ENCODE peak calls at places on chromosome 18, in four cellular contexts. Q, N, V and J are unnamed samples.

GRCh38 chr18:32469190-32469611 is 1.5 kb downstream of the GAREM1 start:
- DNase-seq in V (peak), Q (peak), N (peak), J (peak)

GRCh38 chr18:51107082-51107481 is 77.1 kb downstream of the SMAD4 start:
- DNase-seq in V (no peak), Q (no peak), N (no peak), J (no peak)

GRCh38 chr18:13574355-13574754 is 152.0 kb downstream of the FAM210A start:
- DNase-seq in V (no peak), Q (no peak), N (no peak), J (no peak)

GRCh38 chr18:79687806-79688205 is 8.2 kb downstream of the CTDP1 start:
- DNase-seq in Q (peak), N (no peak), V (no peak), J (peak)

GRCh38 chr18:60667016-60667415 is 294.4 kb upstream of the MC4R start:
- DNase-seq in V (no peak), Q (no peak), N (no peak), J (no peak)

GRCh38 chr18:57088883-57089282 is 58.0 kb upstream of the BOD1L2 start:
- DNase-seq in N (no peak), V (peak), Q (no peak), J (no peak)

GRCh38 chr18:58608216-58608615 is 20.7 kb downstream of the ALPK2 start:
- DNase-seq in V (no peak), N (no peak), Q (no peak), J (no peak)

GRCh38 chr18:32958746-32959145 is 185.9 kb upstream of the KLHL14 start:
- DNase-seq in V (no peak), N (no peak), Q (no peak), J (no peak)

GRCh38 chr18:37270046-37270665 is 295.4 kb downstream of the CELF4 start:
- DNase-seq in Q (peak), V (peak), N (peak), J (peak)

GRCh38 chr18:59665057-59666007 is 31.9 kb downstream of the CCBE1 start:
- DNase-seq in V (no peak), N (no peak), Q (no peak), J (no peak)

GRCh38 chr18:4391859-4392258 is 63.2 kb downstream of the DLGAP1 start:
- DNase-seq in V (no peak), N (no peak), Q (no peak), J (no peak)

GRCh38 chr18:8478166-8478967 is 130.9 kb upstream of the RAB12 start:
- DNase-seq in Q (peak), V (peak), N (peak), J (peak)

GRCh38 chr18:32542221-32542798 is 71.6 kb upstream of the GAREM1 start:
- DNase-seq in V (no peak), Q (no peak), N (no peak), J (no peak)

GRCh38 chr18:57747809-57748680 is 55.1 kb downstream of the ATP8B1 start:
- DNase-seq in N (no peak), Q (no peak), V (no peak), J (no peak)

GRCh38 chr18:37525302-37525585 is 40.4 kb downstream of the CELF4 start:
- DNase-seq in N (no peak), Q (no peak), V (no peak), J (no peak)

GRCh38 chr18:75244336-75244735 is 33.7 kb downstream of the TSHZ1 start:
- DNase-seq in N (peak), V (no peak), Q (peak), J (peak)